ENCODE peak calls at places on chromosomes 6 and 20, in four cellular contexts. T, E, G and X are unnamed samples.

GRCh38 chr20:14481863-14482262 is 144.5 kb upstream of the FLRT3 start:
- DNase-seq in E (no peak), G (no peak), T (no peak), X (no peak)

GRCh38 chr6:122654016-122654415 is 43.8 kb downstream of the PKIB start:
- DNase-seq in G (no peak), E (no peak), T (no peak), X (no peak)

GRCh38 chr6:74439412-74439811 is 743.4 kb downstream of the CD109 start:
- DNase-seq in G (no peak), E (no peak), T (no peak), X (no peak)

GRCh38 chr6:37539706-37540352 is 40.1 kb upstream of the CCDC167 start:
- DNase-seq in E (no peak), G (no peak), T (no peak), X (no peak)

GRCh38 chr6:107110200-107110599 is 5.1 kb downstream of the BEND3 start:
- DNase-seq in G (no peak), E (peak), T (no peak), X (no peak)

GRCh38 chr20:37735541-37735940 is 41.7 kb downstream of the CTNNBL1 start:
- DNase-seq in T (no peak), E (no peak), G (no peak), X (no peak)

GRCh38 chr20:51489611-51490010 is 52.9 kb downstream of the NFATC2 start:
- DNase-seq in G (no peak), T (no peak), E (no peak), X (no peak)

GRCh38 chr6:16766043-16766521 is 4.8 kb upstream of the ATXN1 start:
- DNase-seq in G (no peak), E (no peak), T (no peak), X (no peak)

DNA sequence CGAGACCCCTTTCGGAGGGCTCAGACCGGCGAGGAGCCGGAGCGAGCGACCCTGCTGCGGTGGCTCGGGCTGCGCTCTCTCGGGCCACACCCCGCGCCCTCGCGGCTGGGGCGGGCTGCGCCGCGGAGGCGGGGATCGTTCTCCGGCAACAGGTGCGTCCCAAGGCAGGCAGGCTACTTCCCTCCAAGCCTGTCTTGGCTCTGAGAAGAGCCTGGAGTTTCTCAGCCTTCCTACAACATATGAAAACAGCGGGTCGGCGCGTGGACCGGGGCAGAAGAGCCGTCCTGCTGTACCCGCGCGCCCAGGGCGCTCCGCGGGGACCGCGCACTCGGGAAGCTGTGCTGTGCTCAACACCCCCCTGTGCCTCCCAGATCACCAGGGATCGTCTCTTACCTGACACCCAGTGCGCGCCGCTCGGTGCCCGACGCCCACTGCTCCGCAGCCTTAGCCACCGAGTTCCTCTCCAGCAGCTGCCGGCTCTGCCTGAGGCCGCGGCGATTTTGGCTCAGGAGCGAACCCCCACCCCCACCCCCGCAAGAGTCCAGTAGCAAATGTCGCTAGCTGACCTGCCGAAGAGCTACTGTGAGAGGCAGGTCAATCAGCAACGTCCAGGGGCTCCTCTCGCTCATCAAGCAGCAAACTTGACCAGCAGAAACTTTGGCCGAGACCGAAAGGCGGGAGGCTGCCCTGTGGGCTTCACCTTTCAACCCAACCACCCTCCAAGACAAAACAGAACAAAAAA is 3.7 kb upstream of the OLIG3 start:
- DNase-seq in G (no peak), E (no peak), T (peak), X (no peak)
- TF ChIP-seq BHLHE40 in G (no peak), E (no peak), T (no peak), X (no peak)

GRCh38 chr6:67886840-67887292 is 748.2 kb upstream of the ADGRB3 start:
- DNase-seq in G (no peak), T (no peak), E (no peak), X (no peak)

GRCh38 chr6:67887419-67887746 is 747.7 kb upstream of the ADGRB3 start:
- DNase-seq in G (no peak), T (no peak), E (no peak), X (no peak)

GRCh38 chr6:67885081-67886033 is 749.7 kb upstream of the ADGRB3 start:
- DNase-seq in G (no peak), T (no peak), E (no peak), X (no peak)

GRCh38 chr6:67884442-67884841 is 750.6 kb upstream of the ADGRB3 start:
- DNase-seq in E (no peak), G (no peak), T (no peak), X (no peak)

DNA sequence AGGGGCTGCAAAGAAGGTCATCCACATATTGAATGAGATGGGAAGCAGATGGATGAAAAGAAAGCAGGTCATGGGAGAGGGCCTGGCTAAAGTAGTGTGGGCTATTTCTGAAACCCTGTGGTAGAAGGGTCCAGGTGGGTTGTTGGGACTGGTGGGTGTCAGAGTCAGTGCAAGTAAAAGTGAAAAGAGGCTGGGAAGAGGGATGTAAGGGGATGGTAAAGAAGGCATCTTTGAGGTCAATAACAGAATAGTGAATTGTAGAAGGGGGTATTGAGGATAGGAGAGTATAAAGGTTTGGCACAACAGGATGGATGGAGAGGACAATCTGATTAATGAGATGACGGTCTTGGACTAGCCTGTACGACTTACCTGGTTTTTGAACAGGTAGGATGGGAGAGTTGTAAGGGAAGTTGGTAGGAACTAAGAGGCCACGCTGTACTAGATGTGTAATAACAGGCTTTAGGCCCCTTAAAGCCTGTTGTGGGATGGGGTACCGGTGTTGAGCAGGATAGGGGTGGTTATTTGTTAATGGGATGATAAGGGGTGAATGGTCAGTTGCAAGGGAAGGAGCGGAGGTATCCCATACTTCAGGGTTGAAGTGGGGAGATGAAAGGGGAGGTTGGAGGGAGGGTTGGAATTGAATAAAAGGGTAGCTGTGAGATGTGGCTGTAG is 748.9 kb upstream of the ADGRB3 start:
- DNase-seq in T (no peak), G (no peak), E (no peak), X (no peak)
- TF ChIP-seq FOXM1 in T (no peak), G (no peak), E (no peak), X (no peak)

GRCh38 chr6:111942561-111942960 is 69.3 kb upstream of the FYN start:
- DNase-seq in E (no peak), G (no peak), T (no peak), X (no peak)

GRCh38 chr6:111943723-111944122 is 70.5 kb upstream of the FYN start:
- DNase-seq in E (no peak), G (no peak), T (no peak), X (no peak)

GRCh38 chr6:111944541-111944940 is 71.3 kb upstream of the FYN start:
- DNase-seq in G (no peak), E (no peak), T (no peak), X (no peak)

GRCh38 chr6:111941686-111942330 is 68.6 kb upstream of the FYN start:
- DNase-seq in T (no peak), E (no peak), G (no peak), X (no peak)

DNA sequence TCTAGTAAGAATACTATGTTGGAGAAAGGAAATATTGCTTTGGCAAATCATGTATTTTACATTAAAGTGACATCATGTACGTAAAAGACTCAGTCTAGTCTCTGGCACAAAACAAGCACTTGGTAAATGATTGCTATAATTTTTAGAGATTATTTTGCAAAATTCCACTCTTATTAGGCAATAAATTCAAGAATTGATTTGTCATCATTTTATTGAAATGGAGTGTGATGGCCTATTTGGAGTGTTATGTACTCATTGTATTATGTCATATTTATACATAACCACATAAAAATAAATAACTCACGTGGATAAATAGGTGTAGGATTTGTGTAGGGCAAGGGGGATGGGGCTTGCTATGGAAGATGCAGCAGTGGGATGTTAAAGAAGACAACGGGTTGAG is 70.0 kb upstream of the FYN start:
- DNase-seq in E (no peak), T (no peak), G (no peak), X (no peak)
- TF ChIP-seq BHLHE40 in E (no peak), T (no peak), G (no peak), X (no peak)

DNA sequence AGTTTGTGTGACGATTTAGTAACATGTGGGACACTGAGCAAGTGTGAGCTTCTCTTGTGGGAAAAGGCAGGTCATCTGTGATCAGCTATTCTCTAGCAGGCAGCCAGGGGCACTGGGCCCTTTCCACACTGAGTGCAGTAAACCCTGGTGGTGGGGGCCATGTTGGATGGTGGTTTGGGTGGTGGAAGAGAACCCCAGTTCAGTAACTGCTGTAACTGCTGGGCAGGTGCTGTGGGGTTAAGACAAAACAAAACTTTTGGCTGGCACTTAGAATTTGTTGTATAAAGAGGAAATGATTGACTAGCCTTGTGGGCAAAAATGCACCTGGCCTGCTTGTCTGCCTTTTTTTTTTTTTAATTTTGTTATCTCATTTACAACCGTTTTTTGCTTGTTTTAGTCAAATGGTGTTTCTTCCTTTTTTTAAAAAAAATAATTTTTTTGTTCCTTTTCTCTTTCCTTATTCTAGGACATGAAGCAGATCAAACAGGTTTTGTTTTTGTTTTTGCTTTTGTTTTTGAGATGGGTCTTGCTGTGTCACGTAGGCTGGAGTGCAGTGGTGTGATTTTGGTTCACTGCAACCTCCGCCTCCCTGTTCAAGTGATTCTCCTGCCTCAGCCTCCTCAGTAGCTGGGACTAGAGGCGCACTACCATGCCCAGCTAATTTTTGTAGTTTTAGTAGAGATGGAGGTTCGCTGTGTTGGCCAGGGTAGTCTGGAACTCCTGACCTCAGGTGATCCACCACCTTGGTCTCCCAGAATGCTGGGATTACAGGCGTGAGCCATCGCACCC is 59.8 kb downstream of the IGF2R start:
- DNase-seq in G (no peak), T (no peak), E (no peak), X (no peak)
- TF ChIP-seq FOXM1 in G (no peak), T (no peak), E (no peak), X (no peak)

GRCh38 chr20:35238746-35239145 is 12.3 kb downstream of the MMP24 start:
- DNase-seq in T (no peak), G (no peak), E (no peak), X (no peak)
- TF ChIP-seq BHLHE40 in T (no peak), G (no peak), E (no peak), X (no peak)

GRCh38 chr6:56230976-56231566 is 16.3 kb downstream of the COL21A1 start:
- DNase-seq in E (no peak), T (no peak), G (no peak), X (no peak)
- TF ChIP-seq FOXM1 in E (no peak), T (no peak), G (no peak), X (no peak)

DNA sequence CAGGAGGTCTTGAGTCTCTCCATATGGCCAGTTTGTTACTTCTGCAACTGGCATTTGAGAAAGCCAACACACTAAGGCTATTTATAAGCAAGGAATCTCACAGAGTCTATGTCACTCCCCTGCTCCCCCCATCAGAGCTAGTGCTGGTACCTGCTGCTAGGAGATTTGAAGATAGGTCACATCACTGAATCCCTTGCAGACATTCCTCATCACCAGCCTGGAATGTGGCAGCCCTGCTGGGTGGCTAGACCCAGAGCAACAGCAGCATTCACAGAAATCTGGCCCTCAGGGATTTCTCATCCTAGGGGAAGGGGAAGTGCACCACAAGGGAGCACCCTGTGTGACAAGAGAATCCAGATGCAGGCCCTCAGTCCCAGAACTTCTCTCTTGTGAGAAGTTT is 672.1 kb downstream of the HACE1 start:
- DNase-seq in E (no peak), G (no peak), T (no peak), X (no peak)
- TF ChIP-seq BHLHE40 in E (no peak), G (no peak), T (no peak), X (no peak)

GRCh38 chr6:33105916-33106871 is 30.4 kb downstream of the HLA-DPB1 start:
- DNase-seq in T (no peak), E (no peak), G (no peak), X (no peak)

GRCh38 chr6:33105386-33105785 is 29.6 kb downstream of the HLA-DPB1 start:
- DNase-seq in E (no peak), G (no peak), T (no peak), X (no peak)

GRCh38 chr6:33103776-33104175 is 28.0 kb downstream of the HLA-DPB1 start:
- DNase-seq in G (no peak), T (no peak), E (no peak), X (no peak)

GRCh38 chr6:33108307-33108706 is 32.5 kb downstream of the HLA-DPB1 start:
- DNase-seq in G (no peak), T (no peak), E (no peak), X (no peak)

DNA sequence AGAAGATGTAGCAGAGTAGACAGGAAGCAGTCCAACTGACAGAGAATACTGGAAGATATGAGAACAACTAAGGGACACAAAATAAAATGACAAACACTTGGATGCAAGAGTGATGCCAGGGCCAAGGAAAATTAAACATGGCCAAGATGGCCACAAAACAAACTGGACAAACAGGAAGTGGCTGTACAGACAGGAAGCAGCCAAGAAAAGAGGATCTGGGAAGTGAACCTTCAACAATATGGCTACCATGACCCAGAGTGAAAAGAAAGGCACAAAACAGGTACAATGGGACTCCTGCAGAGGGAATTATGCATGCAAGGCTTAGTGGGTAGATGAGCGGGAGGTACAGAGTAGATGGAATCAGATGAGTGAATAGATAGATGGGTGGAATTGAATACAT is 29.1 kb downstream of the HLA-DPB1 start:
- DNase-seq in G (no peak), E (no peak), T (no peak), X (no peak)
- TF ChIP-seq FOXM1 in G (no peak), E (no peak), T (no peak), X (no peak)